ENCODE peak calls at places on chromosome 1, in ten cellular contexts. S, V, U, E, I, J, Z, O, K and B are unnamed samples.

GRCh38 chr1:225962440-225962975 is 21.5 kb upstream of the LEFTY2 start:
- DNase-seq in O (peak), S (peak), K (no peak), J (no peak), U (peak), Z (peak), E (peak), I (peak), V (peak), B (peak)

GRCh38 chr1:77228836-77229235 is 9.6 kb upstream of the PIGK start:
- DNase-seq in J (no peak), Z (no peak), I (no peak), V (no peak), E (no peak), O (no peak), S (no peak), U (no peak), K (no peak), B (no peak)

GRCh38 chr1:225464851-225465792 is 37.3 kb upstream of the LBR start:
- DNase-seq in K (no peak), S (no peak), Z (no peak), V (no peak), I (no peak), J (no peak), O (no peak), E (no peak), U (no peak), B (no peak)

GRCh38 chr1:229341811-229342304 is 989 bp downstream of the CCSAP start:
- DNase-seq in U (no peak), J (no peak), O (peak), Z (no peak), K (peak), E (peak), S (no peak), V (peak), I (peak), B (no peak)

GRCh38 chr1:175154595-175155472 is 37.7 kb downstream of the KIAA0040 start:
- DNase-seq in O (peak), V (peak), I (peak), E (peak), U (peak), Z (peak), K (peak), S (peak), J (peak), B (peak)

GRCh38 chr1:40273547-40274166 is 15.6 kb downstream of the ZMPSTE24 start:
- DNase-seq in E (no peak), Z (no peak), O (peak), V (no peak), S (no peak), K (no peak), I (no peak), U (no peak), J (no peak), B (no peak)

GRCh38 chr1:87953732-87954344 is 625.2 kb downstream of the LMO4 start:
- DNase-seq in K (no peak), O (peak), E (peak), V (peak), I (peak), Z (peak), U (peak), J (peak), S (peak), B (peak)

GRCh38 chr1:190084552-190084951 is 393.1 kb downstream of the BRINP3 start:
- DNase-seq in I (no peak), O (no peak), E (no peak), K (no peak), U (no peak), Z (no peak), V (no peak), J (no peak), S (no peak), B (no peak)

GRCh38 chr1:224203243-224204016 is 20.4 kb downstream of the DEGS1 start:
- DNase-seq in I (peak), U (no peak), K (no peak), E (peak), J (peak), S (no peak), Z (no peak), O (peak), V (no peak), B (no peak)

GRCh38 chr1:160579216-160579701 is at the start of gene CD84:
- DNase-seq in K (no peak), O (no peak), Z (no peak), J (no peak), I (no peak), V (no peak), S (no peak), E (no peak), U (no peak), B (no peak)